ENCODE peak calls at places on chromosomes 1 and 21, in four cellular contexts. U, M, Y and C are unnamed samples.

GRCh38 chr21:44985441-44986401 is 45.9 kb downstream of the SLX9 start:
- DNase-seq in U (no peak), M (no peak), Y (no peak), C (peak)

GRCh38 chr1:206784471-206784903 is 12.2 kb upstream of the IL10 start:
- DNase-seq in U (no peak), M (no peak), Y (no peak), C (no peak)

GRCh38 chr1:117067528-117068370 is 7.6 kb downstream of the TTF2 start:
- DNase-seq in U (peak), M (peak), Y (peak), C (peak)

GRCh38 chr1:38941527-38942019 is at the start of gene RHBDL2:
- DNase-seq in U (no peak), M (no peak), Y (no peak), C (peak)

GRCh38 chr1:221741364-221741970 is 422 bp downstream of the DUSP10 start:
- DNase-seq in U (peak), M (peak), Y (no peak), C (peak)

GRCh38 chr1:52907068-52907811 is 14.3 kb downstream of the ECHDC2 start:
- DNase-seq in U (no peak), M (no peak), Y (no peak), C (no peak)

GRCh38 chr1:158049867-158050266 is 56.4 kb downstream of the KIRREL1 start:
- DNase-seq in U (no peak), M (no peak), Y (no peak), C (no peak)

GRCh38 chr1:112061852-112062451 is 72.5 kb upstream of the KCND3 start:
- DNase-seq in U (no peak), M (no peak), Y (no peak), C (no peak)

GRCh38 chr1:196409586-196409985 is 198.7 kb downstream of the KCNT2 start:
- DNase-seq in U (no peak), M (no peak), Y (no peak), C (no peak)

GRCh38 chr1:17553970-17554369 is 14.5 kb downstream of the ARHGEF10L start:
- DNase-seq in U (no peak), M (no peak), Y (no peak), C (no peak)

GRCh38 chr1:244444854-244445253 is 6.9 kb downstream of the ADSS2 start:
- DNase-seq in U (no peak), M (no peak), Y (peak), C (no peak)

GRCh38 chr1:240888039-240888786 is 276.3 kb upstream of the GREM2 start:
- DNase-seq in U (peak), M (peak), Y (peak), C (no peak)

GRCh38 chr1:148307583-148308185 is 155.6 kb upstream of the NBPF11 start:
- DNase-seq in U (no peak), M (peak), Y (no peak), C (no peak)

GRCh38 chr1:200409203-200409760 is 554 bp downstream of the ZNF281 start:
- DNase-seq in U (peak), M (peak), Y (no peak), C (peak)

GRCh38 chr1:62746086-62746808 is 37.7 kb upstream of the ATG4C start:
- DNase-seq in U (no peak), M (peak), Y (peak), C (no peak)

GRCh38 chr1:215166886-215167285 is 84.3 kb downstream of the KCNK2 start:
- DNase-seq in U (no peak), M (no peak), Y (no peak), C (no peak)

GRCh38 chr1:118861216-118861615 is 126.9 kb downstream of the TBX15 start:
- DNase-seq in U (no peak), M (no peak), Y (no peak), C (no peak)

GRCh38 chr1:99748419-99748818 is 18.0 kb downstream of the FRRS1 start:
- DNase-seq in U (no peak), M (no peak), Y (no peak), C (no peak)

GRCh38 chr21:18235545-18235944 is 9.1 kb upstream of the CHODL start:
- DNase-seq in U (no peak), M (no peak), Y (no peak), C (no peak)

GRCh38 chr1:45429543-45430159 is 61.3 kb downstream of the TESK2 start:
- DNase-seq in U (no peak), M (peak), Y (no peak), C (no peak)

GRCh38 chr1:19468397-19468956 is 16.9 kb downstream of the CAPZB start:
- DNase-seq in U (no peak), M (peak), Y (peak), C (no peak)

GRCh38 chr1:184060316-184060715 is 8.8 kb downstream of the TSEN15 start:
- DNase-seq in U (no peak), M (no peak), Y (no peak), C (no peak)

GRCh38 chr1:227317541-227318002 is 720 bp downstream of the CDC42BPA start:
- DNase-seq in U (peak), M (peak), Y (peak), C (peak)

GRCh38 chr1:204320413-204320812 is 39.3 kb downstream of the PLEKHA6 start:
- DNase-seq in U (no peak), M (no peak), Y (no peak), C (no peak)

GRCh38 chr1:6727535-6727934 is 25.9 kb upstream of the DNAJC11 start:
- DNase-seq in U (peak), M (peak), Y (peak), C (peak)

GRCh38 chr1:14994841-14995437 is 158.6 kb upstream of the TMEM51 start:
- DNase-seq in U (no peak), M (no peak), Y (no peak), C (no peak)

GRCh38 chr1:56836359-56836758 is 17.2 kb upstream of the FYB2 start:
- DNase-seq in U (peak), M (no peak), Y (no peak), C (no peak)

GRCh38 chr21:39956586-39956985 is 89.3 kb downstream of the PCP4 start:
- DNase-seq in U (no peak), M (no peak), Y (no peak), C (no peak)

GRCh38 chr1:168529533-168529932 is 14.3 kb downstream of the XCL2 start:
- DNase-seq in U (no peak), M (no peak), Y (no peak), C (no peak)

GRCh38 chr1:100347009-100347966 is 5.0 kb upstream of the CDC14A start:
- DNase-seq in U (no peak), M (no peak), Y (no peak), C (no peak)

GRCh38 chr1:78053498-78053897 is 7.7 kb downstream of the GIPC2 start:
- DNase-seq in U (no peak), M (no peak), Y (no peak), C (no peak)

GRCh38 chr1:110112656-110113055 is 413 bp downstream of the UBL4B start:
- DNase-seq in U (no peak), M (no peak), Y (no peak), C (no peak)

GRCh38 chr1:201530741-201531521 is 8.0 kb upstream of the NAV1 start:
- DNase-seq in U (peak), M (peak), Y (peak), C (peak)

GRCh38 chr1:48190893-48191292 is 31.6 kb upstream of the SLC5A9 start:
- DNase-seq in U (no peak), M (no peak), Y (no peak), C (no peak)

GRCh38 chr1:61318319-61319125 is 236.2 kb downstream of the NFIA start:
- DNase-seq in U (no peak), M (no peak), Y (no peak), C (no peak)

GRCh38 chr1:39877231-39877778 is 6.0 kb downstream of the TRIT1 start:
- DNase-seq in U (no peak), M (no peak), Y (no peak), C (no peak)

GRCh38 chr1:81174811-81175476 is 625.8 kb upstream of the ADGRL2 start:
- DNase-seq in U (no peak), M (no peak), Y (no peak), C (no peak)